ENCODE peak calls at places on chromosomes 7 and 10, in four cellular contexts. One of them, this sample, is unnamed.

GRCh38 chr7:134826105-134826504 is 46.7 kb downstream of the CALD1 start:
- DNase-seq in WERI-Rb-1: no peak
- DNase-seq in upper lobe of right lung: no peak
- DNase-seq in psoas muscle: no peak
- DNase-seq in this sample: peak

GRCh38 chr10:131034451-131034850 is 277.1 kb downstream of the TCERG1L start:
- DNase-seq in WERI-Rb-1: no peak
- DNase-seq in upper lobe of right lung: no peak
- DNase-seq in psoas muscle: no peak
- DNase-seq in this sample: no peak

GRCh38 chr7:22419488-22419887 is 62.5 kb upstream of the RAPGEF5 start:
- DNase-seq in upper lobe of right lung: no peak
- DNase-seq in psoas muscle: no peak
- DNase-seq in WERI-Rb-1: no peak
- DNase-seq in this sample: no peak

GRCh38 chr10:100654835-100655759 is 90.3 kb upstream of the PAX2 start:
- DNase-seq in upper lobe of right lung: no peak
- DNase-seq in WERI-Rb-1: peak
- DNase-seq in psoas muscle: no peak
- DNase-seq in this sample: no peak

GRCh38 chr7:10707519-10707918 is 266.2 kb upstream of the PHF14 start:
- DNase-seq in upper lobe of right lung: no peak
- DNase-seq in psoas muscle: no peak
- DNase-seq in WERI-Rb-1: no peak
- DNase-seq in this sample: no peak

GRCh38 chr7:68192941-68193340 is 1196.3 kb downstream of the TYW1 start:
- DNase-seq in upper lobe of right lung: no peak
- DNase-seq in WERI-Rb-1: no peak
- DNase-seq in psoas muscle: no peak
- DNase-seq in this sample: no peak

GRCh38 chr10:108424656-108425055 is 1260.2 kb upstream of the SORCS1 start:
- DNase-seq in WERI-Rb-1: no peak
- DNase-seq in psoas muscle: no peak
- DNase-seq in upper lobe of right lung: no peak
- DNase-seq in this sample: peak

GRCh38 chr7:152896217-152896616 is 136.7 kb downstream of the ACTR3B start:
- DNase-seq in upper lobe of right lung: no peak
- DNase-seq in WERI-Rb-1: no peak
- DNase-seq in psoas muscle: no peak
- DNase-seq in this sample: no peak

GRCh38 chr7:40148671-40149070 is 13.9 kb downstream of the SUGCT start:
- DNase-seq in upper lobe of right lung: no peak
- DNase-seq in psoas muscle: no peak
- DNase-seq in WERI-Rb-1: no peak
- DNase-seq in this sample: no peak

GRCh38 chr10:124641282-124642075 is 102.7 kb downstream of the FAM53B start:
- DNase-seq in upper lobe of right lung: no peak
- DNase-seq in psoas muscle: no peak
- DNase-seq in WERI-Rb-1: no peak
- DNase-seq in this sample: peak

GRCh38 chr10:122213766-122214165 is 57.3 kb upstream of the BTBD16 start:
- DNase-seq in upper lobe of right lung: no peak
- DNase-seq in WERI-Rb-1: no peak
- DNase-seq in psoas muscle: no peak
- DNase-seq in this sample: peak

GRCh38 chr7:21352540-21353387 is 75.1 kb upstream of the SP4 start:
- DNase-seq in psoas muscle: no peak
- DNase-seq in upper lobe of right lung: no peak
- DNase-seq in WERI-Rb-1: no peak
- DNase-seq in this sample: no peak

GRCh38 chr10:97024181-97025073 is 161.3 kb downstream of the SLIT1 start:
- DNase-seq in upper lobe of right lung: no peak
- DNase-seq in psoas muscle: peak
- DNase-seq in WERI-Rb-1: no peak
- DNase-seq in this sample: peak

GRCh38 chr10:65614956-65615565 is 1310.8 kb upstream of the LRRTM3 start:
- DNase-seq in upper lobe of right lung: no peak
- DNase-seq in psoas muscle: no peak
- DNase-seq in WERI-Rb-1: no peak
- DNase-seq in this sample: no peak

GRCh38 chr7:52261052-52261451 is 774.4 kb upstream of the POM121L12 start:
- DNase-seq in WERI-Rb-1: no peak
- DNase-seq in upper lobe of right lung: no peak
- DNase-seq in psoas muscle: no peak
- DNase-seq in this sample: no peak

GRCh38 chr10:71531485-71532446 is 135.0 kb downstream of the CDH23 start:
- DNase-seq in upper lobe of right lung: no peak
- DNase-seq in psoas muscle: no peak
- DNase-seq in WERI-Rb-1: peak
- DNase-seq in this sample: no peak

GRCh38 chr10:24223953-24224352 is 15.0 kb downstream of the KIAA1217 start:
- DNase-seq in psoas muscle: no peak
- DNase-seq in WERI-Rb-1: no peak
- DNase-seq in upper lobe of right lung: no peak
- DNase-seq in this sample: no peak

GRCh38 chr10:65940105-65940504 is 985.7 kb upstream of the LRRTM3 start:
- DNase-seq in WERI-Rb-1: no peak
- DNase-seq in upper lobe of right lung: no peak
- DNase-seq in psoas muscle: no peak
- DNase-seq in this sample: no peak

GRCh38 chr7:20191044-20191867 is 25.9 kb downstream of the MACC1 start:
- DNase-seq in upper lobe of right lung: no peak
- DNase-seq in WERI-Rb-1: no peak
- DNase-seq in psoas muscle: no peak
- DNase-seq in this sample: no peak

GRCh38 chr7:20172736-20173334 is 44.3 kb downstream of the MACC1 start:
- DNase-seq in WERI-Rb-1: peak
- DNase-seq in psoas muscle: no peak
- DNase-seq in upper lobe of right lung: peak
- DNase-seq in this sample: peak

GRCh38 chr7:26187380-26188290 is 12.9 kb downstream of the HNRNPA2B1 start:
- DNase-seq in WERI-Rb-1: no peak
- DNase-seq in upper lobe of right lung: no peak
- DNase-seq in psoas muscle: no peak
- DNase-seq in this sample: no peak

GRCh38 chr10:8444630-8445029 is 390.1 kb downstream of the GATA3 start:
- DNase-seq in psoas muscle: no peak
- DNase-seq in WERI-Rb-1: no peak
- DNase-seq in upper lobe of right lung: no peak
- DNase-seq in this sample: no peak

GRCh38 chr7:38291117-38291647 is 17.7 kb upstream of the TARP start:
- DNase-seq in psoas muscle: no peak
- DNase-seq in upper lobe of right lung: no peak
- DNase-seq in WERI-Rb-1: no peak
- DNase-seq in this sample: no peak
- TF ChIP-seq CTCF in psoas muscle: no peak
- TF ChIP-seq CTCF in upper lobe of right lung: no peak
- TF ChIP-seq CTCF in WERI-Rb-1: peak
- TF ChIP-seq CTCF in this sample: no peak

GRCh38 chr7:108419961-108420360 is 36.3 kb downstream of the NRCAM start:
- DNase-seq in WERI-Rb-1: no peak
- DNase-seq in psoas muscle: no peak
- DNase-seq in upper lobe of right lung: no peak
- DNase-seq in this sample: peak
- H3K4me3 ChIP-seq in WERI-Rb-1: no peak
- H3K4me3 ChIP-seq in psoas muscle: no peak
- H3K4me3 ChIP-seq in upper lobe of right lung: no peak
- H3K4me3 ChIP-seq in this sample: no peak

DNA sequence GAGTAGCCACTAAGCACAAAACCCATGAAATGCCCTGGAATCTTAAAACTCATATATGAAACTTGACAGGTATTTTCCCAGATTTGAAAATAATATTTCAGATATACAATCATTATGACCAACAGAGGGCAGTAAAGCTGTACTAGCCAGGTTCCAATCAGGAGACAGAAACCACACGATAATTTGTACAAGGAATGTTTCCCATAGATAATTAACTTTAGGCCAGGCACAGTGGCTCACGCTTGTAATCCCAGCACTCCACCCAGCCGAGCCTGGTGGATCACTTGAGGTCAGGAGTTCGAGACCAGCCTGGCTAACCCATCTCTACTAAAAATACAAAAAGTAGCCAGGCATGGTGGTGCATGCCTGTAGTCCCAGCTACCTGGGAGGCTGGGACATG is 31.0 kb upstream of the NUB1 start:
- DNase-seq in upper lobe of right lung: no peak
- DNase-seq in psoas muscle: no peak
- DNase-seq in WERI-Rb-1: no peak
- DNase-seq in this sample: peak
- TF ChIP-seq CTCF in upper lobe of right lung: peak
- TF ChIP-seq CTCF in psoas muscle: peak
- TF ChIP-seq CTCF in WERI-Rb-1: peak
- TF ChIP-seq CTCF in this sample: peak

GRCh38 chr10:115093776-115094361 is 704 bp downstream of the ATRNL1 start:
- DNase-seq in psoas muscle: peak
- DNase-seq in upper lobe of right lung: peak
- DNase-seq in WERI-Rb-1: peak
- DNase-seq in this sample: no peak
- H3K4me3 ChIP-seq in psoas muscle: peak
- H3K4me3 ChIP-seq in upper lobe of right lung: peak
- H3K4me3 ChIP-seq in WERI-Rb-1: peak
- H3K4me3 ChIP-seq in this sample: no peak

GRCh38 chr10:29535012-29535777 is 99.6 kb downstream of the SVIL start:
- DNase-seq in WERI-Rb-1: peak
- DNase-seq in psoas muscle: no peak
- DNase-seq in upper lobe of right lung: peak
- DNase-seq in this sample: peak
- TF ChIP-seq CTCF in WERI-Rb-1: peak
- TF ChIP-seq CTCF in psoas muscle: peak
- TF ChIP-seq CTCF in upper lobe of right lung: peak
- TF ChIP-seq CTCF in this sample: peak

GRCh38 chr7:88758355-88759215 is 915 bp upstream of the ZNF804B start:
- DNase-seq in psoas muscle: no peak
- DNase-seq in upper lobe of right lung: peak
- DNase-seq in WERI-Rb-1: peak
- DNase-seq in this sample: peak
- H3K4me3 ChIP-seq in psoas muscle: peak
- H3K4me3 ChIP-seq in upper lobe of right lung: no peak
- H3K4me3 ChIP-seq in WERI-Rb-1: peak
- H3K4me3 ChIP-seq in this sample: no peak

GRCh38 chr7:129147723-129148122 is 3.2 kb downstream of the TSPAN33 start:
- DNase-seq in upper lobe of right lung: no peak
- DNase-seq in WERI-Rb-1: no peak
- DNase-seq in psoas muscle: no peak
- DNase-seq in this sample: no peak

GRCh38 chr7:129144095-129144833 is at the start of gene TSPAN33:
- DNase-seq in psoas muscle: peak
- DNase-seq in upper lobe of right lung: peak
- DNase-seq in WERI-Rb-1: peak
- DNase-seq in this sample: peak

GRCh38 chr7:129143724-129144094 is 798 bp upstream of the TSPAN33 start:
- DNase-seq in psoas muscle: no peak
- DNase-seq in WERI-Rb-1: no peak
- DNase-seq in upper lobe of right lung: no peak
- DNase-seq in this sample: no peak

GRCh38 chr7:129146237-129146979 is 1.9 kb downstream of the TSPAN33 start:
- DNase-seq in WERI-Rb-1: no peak
- DNase-seq in psoas muscle: no peak
- DNase-seq in upper lobe of right lung: no peak
- DNase-seq in this sample: no peak

GRCh38 chr7:129144834-129145668 is 544 bp downstream of the TSPAN33 start:
- DNase-seq in WERI-Rb-1: no peak
- DNase-seq in psoas muscle: no peak
- DNase-seq in upper lobe of right lung: no peak
- DNase-seq in this sample: no peak
- TF ChIP-seq CTCF in WERI-Rb-1: peak
- TF ChIP-seq CTCF in psoas muscle: no peak
- TF ChIP-seq CTCF in upper lobe of right lung: no peak
- TF ChIP-seq CTCF in this sample: peak

GRCh38 chr7:93810571-93810970 is 80.0 kb downstream of the TFPI2 start:
- DNase-seq in psoas muscle: no peak
- DNase-seq in upper lobe of right lung: no peak
- DNase-seq in WERI-Rb-1: no peak
- DNase-seq in this sample: no peak
- H3K4me3 ChIP-seq in psoas muscle: no peak
- H3K4me3 ChIP-seq in upper lobe of right lung: no peak
- H3K4me3 ChIP-seq in WERI-Rb-1: no peak
- H3K4me3 ChIP-seq in this sample: no peak

DNA sequence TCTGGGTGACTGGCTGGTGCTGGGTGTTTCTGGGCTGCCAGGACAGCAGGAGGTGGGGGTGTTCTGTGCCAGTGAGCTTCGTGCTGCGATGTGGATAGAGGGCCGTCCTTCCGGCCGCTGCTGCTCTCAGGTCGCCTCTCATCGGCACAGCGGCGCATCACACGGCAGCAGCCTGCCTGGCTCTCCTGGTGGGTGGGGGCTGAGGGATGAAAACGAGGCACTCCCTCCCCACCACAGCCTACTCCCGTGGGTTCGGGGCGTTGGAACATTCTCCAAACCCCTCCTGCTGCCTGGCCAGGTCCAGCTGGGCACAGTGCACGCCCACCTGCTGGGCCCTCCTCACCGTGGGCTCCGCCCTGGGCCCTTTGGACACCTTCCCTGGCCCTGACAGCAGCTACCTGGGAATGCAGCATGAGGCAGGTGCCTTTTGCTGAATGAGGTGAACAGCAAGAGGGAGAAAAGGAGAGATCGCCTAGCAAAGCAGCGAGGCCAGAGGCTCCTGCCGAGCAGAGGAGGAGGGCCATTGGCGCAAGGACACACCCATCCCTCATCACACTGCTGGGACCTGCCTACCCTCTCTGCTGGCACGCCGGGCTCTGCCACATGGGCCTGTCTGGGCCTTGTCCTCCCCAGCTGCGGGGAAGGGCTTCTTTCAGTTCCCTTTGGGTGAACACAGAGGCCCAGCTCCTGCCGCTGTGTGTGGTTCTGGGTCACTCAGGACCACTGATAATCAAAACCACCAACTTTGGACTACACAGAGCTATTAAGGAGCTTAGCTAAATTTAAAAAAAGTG is 33.4 kb downstream of the INPP5A start:
- DNase-seq in psoas muscle: peak
- DNase-seq in upper lobe of right lung: peak
- DNase-seq in WERI-Rb-1: no peak
- DNase-seq in this sample: no peak
- TF ChIP-seq CTCF in psoas muscle: no peak
- TF ChIP-seq CTCF in upper lobe of right lung: no peak
- TF ChIP-seq CTCF in WERI-Rb-1: no peak
- TF ChIP-seq CTCF in this sample: no peak

DNA sequence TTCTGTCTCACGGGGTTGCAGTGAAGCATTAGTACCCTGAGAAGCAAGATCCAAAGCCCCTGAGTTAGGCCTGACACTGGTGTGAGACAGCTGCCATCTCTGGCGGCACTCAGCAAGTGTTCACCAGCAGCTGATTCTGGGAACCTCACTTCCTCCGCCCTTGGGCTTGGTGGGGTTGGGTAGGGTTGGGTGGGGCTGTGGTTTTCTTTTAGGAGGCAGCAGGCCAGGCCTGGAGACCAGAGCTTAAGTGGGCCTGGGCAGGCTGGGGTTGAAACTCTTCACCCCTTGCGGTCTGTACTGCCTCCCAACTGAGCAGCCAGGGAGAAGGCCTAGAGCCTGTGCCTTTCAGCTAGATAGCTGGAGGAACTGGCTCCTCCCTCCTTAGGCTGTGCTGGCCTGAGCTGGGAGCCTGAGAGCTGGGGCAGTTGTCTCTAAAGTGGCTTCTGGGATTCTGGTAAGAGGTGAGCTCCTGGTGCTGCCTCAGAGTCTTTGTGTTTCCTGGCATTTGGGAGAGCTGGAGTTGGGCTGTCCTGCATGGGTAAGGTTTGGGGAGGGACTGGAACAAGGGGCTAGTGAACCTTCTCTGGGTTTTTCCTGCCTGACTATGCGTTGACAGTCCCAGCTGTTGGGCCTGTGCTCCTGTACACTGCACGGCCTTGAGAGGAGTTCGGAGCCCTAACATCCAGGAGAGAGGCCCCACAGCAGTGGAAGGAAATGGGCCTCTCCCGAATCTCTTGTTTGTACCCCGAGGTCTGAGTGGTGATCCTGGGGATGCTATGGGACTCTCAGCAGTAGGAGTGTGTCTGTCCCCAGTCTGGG is 5.1 kb downstream of the TSPAN14 start:
- DNase-seq in upper lobe of right lung: peak
- DNase-seq in psoas muscle: peak
- DNase-seq in WERI-Rb-1: peak
- DNase-seq in this sample: peak
- H3K4me3 ChIP-seq in upper lobe of right lung: peak
- H3K4me3 ChIP-seq in psoas muscle: peak
- H3K4me3 ChIP-seq in WERI-Rb-1: no peak
- H3K4me3 ChIP-seq in this sample: peak

This sample was measured in AG10803.